ENCODE peak calls at places on chromosomes 6 and 20, in ten cellular contexts. One of them, this sample, is unnamed.

GRCh38 chr6:56144538-56145324 is 102.6 kb downstream of the COL21A1 start:
- DNase-seq in retinal pigment epithelial cell: peak
- DNase-seq in astrocyte of the spinal cord: peak
- DNase-seq in CD8-positive, alpha-beta T cell: no peak
- DNase-seq in activated B cell treated with CpG ODN at 0.5 μM for 24 hours: no peak
- DNase-seq in endodermal cell: no peak
- DNase-seq in heart right ventricle: no peak
- DNase-seq in cardiac muscle cell: no peak
- DNase-seq in WTC11: no peak
- DNase-seq in GM10248: no peak
- DNase-seq in this sample: no peak

GRCh38 chr20:63309261-63310071 is 16.5 kb downstream of the COL20A1 start:
- DNase-seq in retinal pigment epithelial cell: no peak
- DNase-seq in astrocyte of the spinal cord: peak
- DNase-seq in CD8-positive, alpha-beta T cell: no peak
- DNase-seq in activated B cell treated with CpG ODN at 0.5 μM for 24 hours: no peak
- DNase-seq in endodermal cell: peak
- DNase-seq in heart right ventricle: peak
- DNase-seq in cardiac muscle cell: peak
- DNase-seq in WTC11: peak
- DNase-seq in GM10248: peak
- DNase-seq in this sample: no peak

GRCh38 chr20:2139250-2139649 is 37.6 kb downstream of the STK35 start:
- DNase-seq in retinal pigment epithelial cell: no peak
- DNase-seq in astrocyte of the spinal cord: no peak
- DNase-seq in CD8-positive, alpha-beta T cell: no peak
- DNase-seq in activated B cell treated with CpG ODN at 0.5 μM for 24 hours: no peak
- DNase-seq in endodermal cell: no peak
- DNase-seq in heart right ventricle: no peak
- DNase-seq in cardiac muscle cell: no peak
- DNase-seq in WTC11: no peak
- DNase-seq in GM10248: no peak
- DNase-seq in this sample: no peak

GRCh38 chr6:52594216-52594615 is 17.4 kb upstream of the TRAM2 start:
- DNase-seq in retinal pigment epithelial cell: no peak
- DNase-seq in astrocyte of the spinal cord: no peak
- DNase-seq in CD8-positive, alpha-beta T cell: no peak
- DNase-seq in activated B cell treated with CpG ODN at 0.5 μM for 24 hours: no peak
- DNase-seq in endodermal cell: no peak
- DNase-seq in heart right ventricle: no peak
- DNase-seq in cardiac muscle cell: no peak
- DNase-seq in WTC11: no peak
- DNase-seq in GM10248: no peak
- DNase-seq in this sample: no peak

GRCh38 chr6:90654166-90654565 is 67.3 kb upstream of the MAP3K7 start:
- DNase-seq in retinal pigment epithelial cell: no peak
- DNase-seq in astrocyte of the spinal cord: no peak
- DNase-seq in CD8-positive, alpha-beta T cell: no peak
- DNase-seq in activated B cell treated with CpG ODN at 0.5 μM for 24 hours: no peak
- DNase-seq in endodermal cell: no peak
- DNase-seq in heart right ventricle: no peak
- DNase-seq in cardiac muscle cell: no peak
- DNase-seq in WTC11: no peak
- DNase-seq in GM10248: no peak
- DNase-seq in this sample: no peak

GRCh38 chr20:62459488-62459887 is 16.3 kb downstream of the GATA5 start:
- DNase-seq in retinal pigment epithelial cell: no peak
- DNase-seq in astrocyte of the spinal cord: no peak
- DNase-seq in CD8-positive, alpha-beta T cell: no peak
- DNase-seq in activated B cell treated with CpG ODN at 0.5 μM for 24 hours: no peak
- DNase-seq in endodermal cell: no peak
- DNase-seq in heart right ventricle: no peak
- DNase-seq in cardiac muscle cell: no peak
- DNase-seq in WTC11: no peak
- DNase-seq in GM10248: no peak
- DNase-seq in this sample: no peak

GRCh38 chr6:16511048-16511660 is 250.1 kb downstream of the ATXN1 start:
- DNase-seq in retinal pigment epithelial cell: no peak
- DNase-seq in astrocyte of the spinal cord: peak
- DNase-seq in CD8-positive, alpha-beta T cell: no peak
- DNase-seq in activated B cell treated with CpG ODN at 0.5 μM for 24 hours: no peak
- DNase-seq in endodermal cell: no peak
- DNase-seq in heart right ventricle: peak
- DNase-seq in cardiac muscle cell: peak
- DNase-seq in WTC11: no peak
- DNase-seq in GM10248: no peak
- DNase-seq in this sample: no peak

GRCh38 chr20:11832397-11832796 is 85.3 kb upstream of the BTBD3 start:
- DNase-seq in retinal pigment epithelial cell: no peak
- DNase-seq in astrocyte of the spinal cord: no peak
- DNase-seq in CD8-positive, alpha-beta T cell: no peak
- DNase-seq in activated B cell treated with CpG ODN at 0.5 μM for 24 hours: no peak
- DNase-seq in endodermal cell: no peak
- DNase-seq in heart right ventricle: no peak
- DNase-seq in cardiac muscle cell: no peak
- DNase-seq in WTC11: no peak
- DNase-seq in GM10248: no peak
- DNase-seq in this sample: no peak

GRCh38 chr20:60224914-60225313 is 266.7 kb downstream of the CDH26 start:
- DNase-seq in retinal pigment epithelial cell: no peak
- DNase-seq in astrocyte of the spinal cord: no peak
- DNase-seq in CD8-positive, alpha-beta T cell: no peak
- DNase-seq in activated B cell treated with CpG ODN at 0.5 μM for 24 hours: no peak
- DNase-seq in endodermal cell: peak
- DNase-seq in heart right ventricle: no peak
- DNase-seq in cardiac muscle cell: peak
- DNase-seq in WTC11: peak
- DNase-seq in GM10248: no peak
- DNase-seq in this sample: no peak

GRCh38 chr20:4470375-4470774 is 251.3 kb upstream of the PRND start:
- DNase-seq in retinal pigment epithelial cell: peak
- DNase-seq in astrocyte of the spinal cord: peak
- DNase-seq in CD8-positive, alpha-beta T cell: no peak
- DNase-seq in activated B cell treated with CpG ODN at 0.5 μM for 24 hours: no peak
- DNase-seq in endodermal cell: no peak
- DNase-seq in heart right ventricle: no peak
- DNase-seq in cardiac muscle cell: no peak
- DNase-seq in WTC11: no peak
- DNase-seq in GM10248: no peak
- DNase-seq in this sample: no peak

GRCh38 chr6:17035257-17035757 is 66.5 kb upstream of the STMND1 start:
- DNase-seq in retinal pigment epithelial cell: no peak
- DNase-seq in astrocyte of the spinal cord: no peak
- DNase-seq in CD8-positive, alpha-beta T cell: no peak
- DNase-seq in activated B cell treated with CpG ODN at 0.5 μM for 24 hours: no peak
- DNase-seq in endodermal cell: no peak
- DNase-seq in heart right ventricle: no peak
- DNase-seq in cardiac muscle cell: no peak
- DNase-seq in WTC11: no peak
- DNase-seq in GM10248: no peak
- DNase-seq in this sample: no peak

DNA sequence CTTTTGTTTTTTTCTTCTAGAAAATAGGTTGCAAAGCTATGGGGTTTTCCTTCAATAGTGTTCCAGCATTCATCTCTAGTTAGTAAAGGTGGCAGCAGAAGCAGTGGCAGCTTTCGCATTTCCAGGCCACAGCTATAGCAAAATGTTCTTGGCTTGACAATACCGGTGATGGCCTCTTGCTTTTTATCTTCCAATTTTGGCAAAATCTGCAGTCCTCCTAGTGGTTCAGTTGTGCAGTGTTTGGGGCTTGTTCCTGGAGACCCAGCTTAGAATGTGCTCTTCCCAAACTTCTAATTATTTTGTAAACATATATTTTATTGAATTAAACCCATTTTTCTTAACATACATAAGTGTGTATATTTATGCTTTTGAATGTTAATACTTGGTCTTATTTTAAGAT is 370.6 kb upstream of the MAN1A1 start:
- DNase-seq in retinal pigment epithelial cell: no peak
- DNase-seq in astrocyte of the spinal cord: no peak
- DNase-seq in CD8-positive, alpha-beta T cell: no peak
- DNase-seq in activated B cell treated with CpG ODN at 0.5 μM for 24 hours: no peak
- DNase-seq in endodermal cell: peak
- DNase-seq in heart right ventricle: no peak
- DNase-seq in cardiac muscle cell: no peak
- DNase-seq in WTC11: no peak
- DNase-seq in GM10248: no peak
- DNase-seq in this sample: no peak
- TF ChIP-seq CTCF in retinal pigment epithelial cell: no peak
- TF ChIP-seq CTCF in astrocyte of the spinal cord: peak
- TF ChIP-seq CTCF in CD8-positive, alpha-beta T cell: no peak
- TF ChIP-seq CTCF in activated B cell treated with CpG ODN at 0.5 μM for 24 hours: no peak
- TF ChIP-seq CTCF in endodermal cell: peak
- TF ChIP-seq CTCF in heart right ventricle: no peak
- TF ChIP-seq CTCF in cardiac muscle cell: no peak
- TF ChIP-seq CTCF in WTC11: no peak
- TF ChIP-seq CTCF in GM10248: no peak
- TF ChIP-seq CTCF in this sample: no peak

GRCh38 chr20:23111307-23111943 is 25.3 kb upstream of the CD93 start:
- DNase-seq in retinal pigment epithelial cell: no peak
- DNase-seq in astrocyte of the spinal cord: no peak
- DNase-seq in CD8-positive, alpha-beta T cell: no peak
- DNase-seq in activated B cell treated with CpG ODN at 0.5 μM for 24 hours: no peak
- DNase-seq in endodermal cell: no peak
- DNase-seq in heart right ventricle: no peak
- DNase-seq in cardiac muscle cell: no peak
- DNase-seq in WTC11: no peak
- DNase-seq in GM10248: no peak
- DNase-seq in this sample: no peak

GRCh38 chr20:23111944-23112342 is 25.8 kb upstream of the CD93 start:
- DNase-seq in retinal pigment epithelial cell: no peak
- DNase-seq in astrocyte of the spinal cord: no peak
- DNase-seq in CD8-positive, alpha-beta T cell: no peak
- DNase-seq in activated B cell treated with CpG ODN at 0.5 μM for 24 hours: no peak
- DNase-seq in endodermal cell: no peak
- DNase-seq in heart right ventricle: no peak
- DNase-seq in cardiac muscle cell: no peak
- DNase-seq in WTC11: no peak
- DNase-seq in GM10248: no peak
- DNase-seq in this sample: no peak

GRCh38 chr20:23114448-23114847 is 28.3 kb upstream of the CD93 start:
- DNase-seq in retinal pigment epithelial cell: no peak
- DNase-seq in astrocyte of the spinal cord: no peak
- DNase-seq in CD8-positive, alpha-beta T cell: no peak
- DNase-seq in activated B cell treated with CpG ODN at 0.5 μM for 24 hours: no peak
- DNase-seq in endodermal cell: no peak
- DNase-seq in heart right ventricle: no peak
- DNase-seq in cardiac muscle cell: no peak
- DNase-seq in WTC11: no peak
- DNase-seq in GM10248: no peak
- DNase-seq in this sample: no peak

GRCh38 chr20:23114018-23114417 is 27.9 kb upstream of the CD93 start:
- DNase-seq in retinal pigment epithelial cell: no peak
- DNase-seq in astrocyte of the spinal cord: no peak
- DNase-seq in CD8-positive, alpha-beta T cell: no peak
- DNase-seq in activated B cell treated with CpG ODN at 0.5 μM for 24 hours: no peak
- DNase-seq in endodermal cell: no peak
- DNase-seq in heart right ventricle: peak
- DNase-seq in cardiac muscle cell: no peak
- DNase-seq in WTC11: no peak
- DNase-seq in GM10248: no peak
- DNase-seq in this sample: no peak

DNA sequence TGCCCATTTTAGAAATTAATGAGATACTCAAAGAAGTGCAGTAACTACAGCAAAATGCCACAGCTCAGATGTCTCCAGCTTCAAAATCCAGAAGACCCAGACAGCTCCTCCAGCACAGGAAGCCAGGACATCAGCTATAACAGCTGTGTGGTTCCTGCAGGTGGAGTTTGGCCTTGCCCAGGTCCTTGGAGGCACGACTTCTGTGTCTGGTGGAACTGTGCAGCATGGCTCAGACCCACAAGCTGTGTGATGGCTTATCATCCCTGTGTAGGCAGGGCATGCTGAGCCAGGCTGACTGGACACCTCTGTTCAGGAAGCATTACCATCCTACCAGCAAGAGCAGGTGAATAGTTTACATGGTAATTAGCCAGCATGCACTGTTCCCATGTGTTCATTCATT is 26.5 kb upstream of the CD93 start:
- DNase-seq in retinal pigment epithelial cell: no peak
- DNase-seq in astrocyte of the spinal cord: no peak
- DNase-seq in CD8-positive, alpha-beta T cell: no peak
- DNase-seq in activated B cell treated with CpG ODN at 0.5 μM for 24 hours: no peak
- DNase-seq in endodermal cell: no peak
- DNase-seq in heart right ventricle: no peak
- DNase-seq in cardiac muscle cell: no peak
- DNase-seq in WTC11: no peak
- DNase-seq in GM10248: no peak
- DNase-seq in this sample: no peak
- TF ChIP-seq CTCF in retinal pigment epithelial cell: no peak
- TF ChIP-seq CTCF in astrocyte of the spinal cord: no peak
- TF ChIP-seq CTCF in CD8-positive, alpha-beta T cell: no peak
- TF ChIP-seq CTCF in activated B cell treated with CpG ODN at 0.5 μM for 24 hours: no peak
- TF ChIP-seq CTCF in endodermal cell: no peak
- TF ChIP-seq CTCF in heart right ventricle: no peak
- TF ChIP-seq CTCF in cardiac muscle cell: no peak
- TF ChIP-seq CTCF in WTC11: no peak
- TF ChIP-seq CTCF in GM10248: no peak
- TF ChIP-seq CTCF in this sample: no peak

GRCh38 chr20:57390604-57391438 is at the start of gene RBM38:
- DNase-seq in retinal pigment epithelial cell: no peak
- DNase-seq in astrocyte of the spinal cord: peak
- DNase-seq in CD8-positive, alpha-beta T cell: peak
- DNase-seq in activated B cell treated with CpG ODN at 0.5 μM for 24 hours: peak
- DNase-seq in endodermal cell: peak
- DNase-seq in heart right ventricle: peak
- DNase-seq in cardiac muscle cell: peak
- DNase-seq in WTC11: peak
- DNase-seq in GM10248: peak
- DNase-seq in this sample: peak
- TF ChIP-seq CTCF in retinal pigment epithelial cell: no peak
- TF ChIP-seq CTCF in astrocyte of the spinal cord: no peak
- TF ChIP-seq CTCF in CD8-positive, alpha-beta T cell: no peak
- TF ChIP-seq CTCF in activated B cell treated with CpG ODN at 0.5 μM for 24 hours: no peak
- TF ChIP-seq CTCF in endodermal cell: no peak
- TF ChIP-seq CTCF in heart right ventricle: no peak
- TF ChIP-seq CTCF in cardiac muscle cell: no peak
- TF ChIP-seq CTCF in WTC11: no peak
- TF ChIP-seq CTCF in GM10248: no peak
- TF ChIP-seq CTCF in this sample: no peak

GRCh38 chr6:3058957-3059356 is 9.3 kb upstream of the RIPK1 start:
- DNase-seq in retinal pigment epithelial cell: no peak
- DNase-seq in astrocyte of the spinal cord: no peak
- DNase-seq in CD8-positive, alpha-beta T cell: no peak
- DNase-seq in activated B cell treated with CpG ODN at 0.5 μM for 24 hours: no peak
- DNase-seq in endodermal cell: no peak
- DNase-seq in heart right ventricle: no peak
- DNase-seq in cardiac muscle cell: no peak
- DNase-seq in WTC11: no peak
- DNase-seq in GM10248: no peak
- DNase-seq in this sample: no peak

GRCh38 chr6:3061501-3061941 is 6.8 kb upstream of the RIPK1 start:
- DNase-seq in retinal pigment epithelial cell: peak
- DNase-seq in astrocyte of the spinal cord: peak
- DNase-seq in CD8-positive, alpha-beta T cell: no peak
- DNase-seq in activated B cell treated with CpG ODN at 0.5 μM for 24 hours: no peak
- DNase-seq in endodermal cell: no peak
- DNase-seq in heart right ventricle: no peak
- DNase-seq in cardiac muscle cell: no peak
- DNase-seq in WTC11: no peak
- DNase-seq in GM10248: no peak
- DNase-seq in this sample: no peak

GRCh38 chr6:3068329-3069223 is at the start of gene RIPK1:
- DNase-seq in retinal pigment epithelial cell: peak
- DNase-seq in astrocyte of the spinal cord: peak
- DNase-seq in CD8-positive, alpha-beta T cell: peak
- DNase-seq in activated B cell treated with CpG ODN at 0.5 μM for 24 hours: peak
- DNase-seq in endodermal cell: peak
- DNase-seq in heart right ventricle: peak
- DNase-seq in cardiac muscle cell: peak
- DNase-seq in WTC11: peak
- DNase-seq in GM10248: peak
- DNase-seq in this sample: peak

GRCh38 chr6:3063733-3064700 is 4.3 kb upstream of the RIPK1 start:
- DNase-seq in retinal pigment epithelial cell: no peak
- DNase-seq in astrocyte of the spinal cord: peak
- DNase-seq in CD8-positive, alpha-beta T cell: peak
- DNase-seq in activated B cell treated with CpG ODN at 0.5 μM for 24 hours: peak
- DNase-seq in endodermal cell: peak
- DNase-seq in heart right ventricle: peak
- DNase-seq in cardiac muscle cell: peak
- DNase-seq in WTC11: peak
- DNase-seq in GM10248: peak
- DNase-seq in this sample: peak
- TF ChIP-seq CTCF in retinal pigment epithelial cell: no peak
- TF ChIP-seq CTCF in astrocyte of the spinal cord: no peak
- TF ChIP-seq CTCF in CD8-positive, alpha-beta T cell: no peak
- TF ChIP-seq CTCF in activated B cell treated with CpG ODN at 0.5 μM for 24 hours: no peak
- TF ChIP-seq CTCF in endodermal cell: no peak
- TF ChIP-seq CTCF in heart right ventricle: peak
- TF ChIP-seq CTCF in cardiac muscle cell: no peak
- TF ChIP-seq CTCF in WTC11: no peak
- TF ChIP-seq CTCF in GM10248: no peak
- TF ChIP-seq CTCF in this sample: peak